ENCODE peak calls at places on chromosomes 13 and 19, in four cellular contexts. Z, K, A and P are unnamed samples.

GRCh38 chr19:52171321-52172169 is at the start of gene ZNF836:
- DNase-seq in Z (peak), K (peak), A (peak), P (peak)

GRCh38 chr13:41004875-41005693 is 14.0 kb downstream of the ELF1 start:
- DNase-seq in Z (no peak), K (peak), A (peak), P (no peak)

GRCh38 chr19:38228491-38229439 is 4.7 kb upstream of the DPF1 start:
- DNase-seq in Z (no peak), K (no peak), A (no peak), P (no peak)

GRCh38 chr19:17755977-17756670 is 4.8 kb downstream of the FCHO1 start:
- DNase-seq in Z (no peak), K (peak), A (peak), P (no peak)

GRCh38 chr13:24672141-24673132 is 7.8 kb upstream of the ATP12A start:
- DNase-seq in Z (no peak), K (no peak), A (no peak), P (no peak)

GRCh38 chr19:51460164-51460992 is 2.1 kb upstream of the SIGLEC8 start:
- DNase-seq in Z (no peak), K (peak), A (no peak), P (no peak)

GRCh38 chr13:30158774-30159445 is 148.4 kb downstream of the KATNAL1 start:
- DNase-seq in Z (no peak), K (peak), A (peak), P (peak)

GRCh38 chr13:44142911-44143665 is 230.5 kb upstream of the SERP2 start:
- DNase-seq in Z (no peak), K (peak), A (no peak), P (peak)

GRCh38 chr19:46716013-46716671 is 772 bp downstream of the PRKD2 start:
- DNase-seq in Z (no peak), K (no peak), A (no peak), P (no peak)

GRCh38 chr19:50820549-50821247 is 2.9 kb downstream of the KLK1 start:
- DNase-seq in Z (no peak), K (no peak), A (no peak), P (no peak)

GRCh38 chr19:6086081-6086858 is 24.0 kb downstream of the RFX2 start:
- DNase-seq in Z (no peak), K (peak), A (no peak), P (no peak)

GRCh38 chr19:3736106-3736724 is 25.3 kb downstream of the APBA3 start:
- DNase-seq in Z (no peak), K (no peak), A (no peak), P (no peak)

GRCh38 chr19:15701757-15702589 is 25.9 kb upstream of the OR10H2 start:
- DNase-seq in Z (no peak), K (no peak), A (no peak), P (no peak)

GRCh38 chr19:39843919-39844793 is 2.0 kb downstream of the FBL start:
- DNase-seq in Z (no peak), K (peak), A (peak), P (no peak)

GRCh38 chr13:44932850-44933251 is 56.4 kb downstream of the NUFIP1 start:
- DNase-seq in Z (no peak), K (peak), A (no peak), P (peak)

GRCh38 chr13:80755925-80756324 is 415.0 kb upstream of the SPRY2 start:
- DNase-seq in Z (no peak), K (no peak), A (no peak), P (no peak)

GRCh38 chr19:49224856-49225255 is 67.3 kb downstream of the TRPM4 start:
- DNase-seq in Z (peak), K (peak), A (no peak), P (peak)

GRCh38 chr19:44643605-44644390 is at the start of gene PVR:
- DNase-seq in Z (no peak), K (peak), A (no peak), P (peak)

GRCh38 chr13:49629947-49630346 is 1.6 kb downstream of the ARL11 start:
- DNase-seq in Z (no peak), K (peak), A (no peak), P (no peak)

GRCh38 chr19:11540642-11541041 is 2.0 kb downstream of the CNN1 start:
- DNase-seq in Z (no peak), K (no peak), A (no peak), P (no peak)

GRCh38 chr19:18417250-18418033 is 1.8 kb upstream of the SSBP4 start:
- DNase-seq in Z (no peak), K (peak), A (no peak), P (peak)

GRCh38 chr13:96967248-96967745 is 27.0 kb downstream of the OXGR1 start:
- DNase-seq in Z (no peak), K (peak), A (no peak), P (no peak)

GRCh38 chr19:7911509-7912143 is 3.0 kb upstream of the TGFBR3L start:
- DNase-seq in Z (no peak), K (no peak), A (no peak), P (no peak)

GRCh38 chr19:39435499-39436349 is at the start of gene RPS16:
- DNase-seq in Z (peak), K (peak), A (peak), P (peak)

GRCh38 chr13:89568276-89568675 is 1779.2 kb upstream of the MIR17HG start:
- DNase-seq in Z (no peak), K (no peak), A (no peak), P (no peak)